ENCODE peak calls at places on chromosomes 3 and 15, in four cellular contexts. F is uterus, V is kidney epithelial cell, J is hepatocyte. N is an unnamed sample.

GRCh38 chr3:138974467-138974866 is 27.4 kb downstream of the FOXL2NB start:
- DNase-seq in F (no peak), V (no peak), J (no peak), N (no peak)

GRCh38 chr3:128320551-128321340 is 145.9 kb downstream of the DNAJB8 start:
- DNase-seq in F (no peak), V (no peak), J (no peak), N (no peak)

GRCh38 chr3:45078910-45079522 is 52.9 kb downstream of the CLEC3B start:
- DNase-seq in F (no peak), V (no peak), J (no peak), N (no peak)

GRCh38 chr3:60893946-60894345 is 357.3 kb downstream of the FHIT start:
- DNase-seq in F (no peak), V (no peak), J (no peak), N (no peak)

GRCh38 chr3:123586966-123587365 is 2.1 kb upstream of the HACD2 start:
- DNase-seq in F (no peak), V (no peak), J (peak), N (peak)

GRCh38 chr3:157916672-157917071 is 189.5 kb downstream of the SHOX2 start:
- DNase-seq in F (no peak), V (no peak), J (no peak), N (no peak)

GRCh38 chr3:13653631-13654279 is 104.8 kb downstream of the FBLN2 start:
- DNase-seq in F (no peak), V (no peak), J (no peak), N (no peak)

GRCh38 chr3:38031022-38031994 is 1.9 kb upstream of the PLCD1 start:
- DNase-seq in F (peak), V (no peak), J (peak), N (no peak)

GRCh38 chr3:129040039-129040336 is 20.6 kb upstream of the GP9 start:
- DNase-seq in F (no peak), V (no peak), J (no peak), N (no peak)

GRCh38 chr3:188706599-188706998 is 465.2 kb upstream of the TPRG1 start:
- DNase-seq in F (no peak), V (no peak), J (no peak), N (no peak)

GRCh38 chr15:49865925-49866757 is 245.3 kb downstream of the DTWD1 start:
- DNase-seq in F (no peak), V (no peak), J (no peak), N (no peak)

GRCh38 chr3:45988804-45989203 is 6.8 kb downstream of the FYCO1 start:
- DNase-seq in F (no peak), V (no peak), J (peak), N (no peak)

GRCh38 chr3:97952280-97952679 is 20.0 kb downstream of the RIOX2 start:
- DNase-seq in F (peak), V (no peak), J (no peak), N (no peak)

GRCh38 chr15:82184776-82185175 is 77.8 kb downstream of the EFL1 start:
- DNase-seq in F (no peak), V (no peak), J (no peak), N (no peak)

GRCh38 chr15:66654718-66655375 is 47.2 kb upstream of the SMAD6 start:
- DNase-seq in F (no peak), V (no peak), J (peak), N (no peak)

GRCh38 chr3:123286308-123287023 is 84.7 kb downstream of the SEC22A start:
- DNase-seq in F (no peak), V (peak), J (peak), N (no peak)

GRCh38 chr3:153348457-153349137 is 186.6 kb downstream of the RAP2B start:
- DNase-seq in F (no peak), V (no peak), J (no peak), N (no peak)

GRCh38 chr3:154844863-154845262 is 235.3 kb upstream of the MME start:
- DNase-seq in F (no peak), V (no peak), J (no peak), N (no peak)

GRCh38 chr3:196989721-196990262 is 21.2 kb upstream of the PIGZ start:
- DNase-seq in F (no peak), V (no peak), J (no peak), N (no peak)

GRCh38 chr3:9398715-9399708 is 1.6 kb downstream of the SETD5 start:
- DNase-seq in F (no peak), V (no peak), J (peak), N (no peak)

GRCh38 chr15:70775160-70775559 is 11.8 kb upstream of the UACA start:
- DNase-seq in F (no peak), V (no peak), J (no peak), N (peak)

GRCh38 chr3:128278761-128279593 is 125.7 kb downstream of the EEFSEC start:
- DNase-seq in F (peak), V (no peak), J (peak), N (peak)

GRCh38 chr15:100879461-100880138 is at the start of gene ALDH1A3:
- DNase-seq in F (peak), V (no peak), J (no peak), N (no peak)

GRCh38 chr3:132843851-132844565 is 121.8 kb upstream of the NPHP3 start:
- DNase-seq in F (no peak), V (no peak), J (no peak), N (no peak)

GRCh38 chr15:48472756-48473155 is 141.5 kb downstream of the DUT start:
- DNase-seq in F (no peak), V (no peak), J (no peak), N (no peak)

GRCh38 chr15:90062023-90062728 is 40.1 kb downstream of the IDH2 start:
- DNase-seq in F (peak), V (no peak), J (peak), N (no peak)

GRCh38 chr3:180408654-180409053 is 193.3 kb upstream of the TTC14 start:
- DNase-seq in F (no peak), V (no peak), J (no peak), N (no peak)

GRCh38 chr3:126934149-126934548 is 48.8 kb upstream of the PLXNA1 start:
- DNase-seq in F (no peak), V (no peak), J (peak), N (no peak)

GRCh38 chr3:57279685-57280084 is 12.8 kb downstream of the ASB14 start:
- DNase-seq in F (no peak), V (no peak), J (peak), N (no peak)

GRCh38 chr3:105984837-105985236 is 116.0 kb upstream of the CBLB start:
- DNase-seq in F (no peak), V (no peak), J (no peak), N (no peak)

GRCh38 chr15:25738171-25738792 is 124.8 kb downstream of the ATP10A start:
- DNase-seq in F (no peak), V (no peak), J (no peak), N (no peak)

GRCh38 chr15:76333720-76334437 is 2.7 kb upstream of the ISL2 start:
- DNase-seq in F (no peak), V (no peak), J (no peak), N (no peak)
- TF ChIP-seq CTCF in F (no peak), V (peak), J (peak), N (peak)

GRCh38 chr15:52787549-52788098 is 2.5 kb downstream of the ONECUT1 start:
- DNase-seq in F (no peak), V (no peak), J (no peak), N (no peak)
- H3K4me3 ChIP-seq in F (no peak), V (no peak), J (no peak), N (no peak)

DNA sequence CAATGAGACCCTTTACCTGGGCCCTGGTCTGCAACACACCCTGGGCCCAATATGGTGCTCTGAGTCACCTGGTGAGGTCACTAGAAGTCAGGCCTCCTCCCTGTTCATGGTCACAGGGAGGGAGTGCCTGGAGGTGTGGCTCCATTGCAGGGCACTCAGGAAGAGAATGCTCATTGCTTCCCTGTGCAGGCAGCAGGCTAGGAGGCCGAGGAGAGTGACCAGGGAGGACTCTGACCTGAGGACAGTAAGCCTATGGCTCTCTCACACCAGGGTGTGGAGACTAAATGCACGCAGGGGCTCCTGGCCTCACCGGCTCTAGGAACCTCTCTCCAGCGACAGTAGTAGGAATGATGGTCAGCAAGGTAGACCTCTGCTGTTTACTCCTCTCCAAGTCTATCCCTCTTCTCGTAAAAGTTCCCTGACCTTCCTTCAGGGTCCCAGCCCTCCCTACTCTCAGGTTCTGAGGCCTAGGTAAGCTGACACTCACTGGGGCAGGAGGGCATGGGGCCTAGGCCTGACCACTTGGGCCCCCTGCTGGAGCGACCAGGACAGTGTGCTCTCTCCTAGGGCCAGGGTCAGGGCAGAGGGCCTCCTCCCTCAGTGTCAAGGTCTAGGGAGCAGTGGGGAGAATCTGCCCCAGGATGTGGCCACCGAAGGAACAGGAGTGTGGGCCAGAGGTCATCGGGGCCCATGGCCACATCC is 9.6 kb upstream of the SLCO2A1 start:
- DNase-seq in F (no peak), V (no peak), J (peak), N (no peak)
- TF ChIP-seq CTCF in F (no peak), V (peak), J (peak), N (no peak)

DNA sequence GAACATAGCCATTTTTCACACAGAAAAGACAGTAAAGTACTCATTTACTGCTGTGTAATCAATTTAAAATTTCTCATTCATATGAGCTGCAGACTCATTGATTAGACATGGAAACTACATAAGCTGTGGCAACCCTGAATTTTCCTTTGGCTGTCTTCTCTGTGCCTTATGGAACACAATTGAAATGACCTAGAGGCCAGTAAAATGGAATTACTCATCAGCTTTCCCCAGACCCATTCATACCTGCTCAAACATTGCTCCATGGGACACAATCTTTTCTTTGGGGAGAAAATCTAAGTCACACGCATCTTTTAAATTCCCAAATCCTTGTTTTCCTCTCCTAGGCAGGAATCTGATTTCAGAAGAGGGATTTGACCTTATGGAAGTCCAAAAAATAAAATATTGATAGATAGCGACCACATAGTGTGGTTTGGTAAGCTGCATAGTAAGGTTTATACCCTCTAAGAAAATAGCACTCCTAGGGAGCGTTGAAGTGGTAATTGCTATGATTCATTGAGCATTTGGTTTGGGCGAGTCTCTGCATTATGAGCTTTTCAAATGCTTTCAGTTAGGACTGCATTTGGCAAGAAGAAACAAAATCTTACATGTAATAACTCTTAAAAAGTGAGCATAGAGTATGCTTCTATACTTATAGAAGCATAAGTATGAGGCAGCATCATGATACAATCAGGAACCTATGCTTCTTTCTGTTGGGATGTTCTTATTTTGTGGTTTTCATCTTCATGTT is 243.4 kb upstream of the GADL1 start:
- DNase-seq in F (no peak), V (no peak), J (no peak), N (no peak)
- H3K4me3 ChIP-seq in F (no peak), V (no peak), J (no peak), N (no peak)

GRCh38 chr3:31531465-31531991 is 1.2 kb upstream of the STT3B start:
- DNase-seq in F (no peak), V (no peak), J (peak), N (no peak)
- TF ChIP-seq CTCF in F (peak), V (peak), J (peak), N (peak)

DNA sequence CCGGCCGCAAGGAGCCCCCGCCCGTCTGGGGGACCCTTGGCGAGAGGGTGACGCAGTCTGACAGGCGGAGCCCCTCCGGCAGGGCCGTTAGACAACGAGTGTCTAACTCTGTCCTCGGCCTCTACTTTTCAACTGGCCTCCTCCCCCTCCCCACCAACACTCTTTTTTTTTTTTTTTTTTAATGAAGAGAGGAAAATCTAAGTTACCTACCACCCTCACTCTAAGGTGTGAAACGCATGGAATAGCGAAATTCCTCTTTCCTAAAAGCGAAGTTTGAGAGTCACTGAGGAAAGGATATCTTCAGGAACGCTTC is 521 bp upstream of the SUSD5 start:
- DNase-seq in F (no peak), V (no peak), J (no peak), N (no peak)
- H3K4me3 ChIP-seq in F (peak), V (peak), J (peak), N (peak)

DNA sequence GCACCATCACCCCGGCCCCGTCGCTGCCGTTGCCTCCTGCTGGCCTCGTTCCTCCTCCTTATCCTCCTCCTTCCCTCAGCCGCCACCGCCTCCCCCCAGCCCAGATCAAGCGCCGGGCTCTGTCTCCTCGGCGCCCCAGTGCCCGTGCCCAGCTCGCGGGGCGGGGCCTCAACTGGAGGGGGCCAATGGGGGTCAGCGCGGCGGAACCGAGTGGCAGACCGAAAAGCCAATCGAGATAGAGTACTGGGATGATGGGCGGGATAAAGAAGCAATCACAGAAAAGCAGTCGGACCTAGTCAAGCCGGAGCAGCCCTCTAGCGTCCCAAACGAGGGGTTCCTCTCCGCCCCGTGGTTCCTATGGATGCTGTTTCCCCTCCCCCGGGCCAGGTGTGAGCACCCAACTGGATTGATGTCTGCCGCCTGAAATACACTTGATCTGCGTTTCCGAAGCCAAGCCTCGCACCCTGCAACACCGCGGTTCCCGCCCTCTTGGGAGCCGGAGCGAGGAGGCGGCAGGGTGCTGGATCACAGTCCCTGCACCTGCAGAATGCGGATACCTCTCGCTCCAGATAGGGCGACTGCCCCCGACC is at the start of gene FRMD5:
- DNase-seq in F (peak), V (peak), J (peak), N (peak)
- TF ChIP-seq CTCF in F (peak), V (peak), J (peak), N (peak)

GRCh38 chr3:59654953-59655430 is 605.2 kb upstream of the CFAP20DC start:
- DNase-seq in F (no peak), V (no peak), J (no peak), N (no peak)

GRCh38 chr3:59654120-59654952 is 604.5 kb upstream of the CFAP20DC start:
- DNase-seq in F (no peak), V (no peak), J (peak), N (no peak)

GRCh38 chr3:59655616-59656015 is 605.8 kb upstream of the CFAP20DC start:
- DNase-seq in F (no peak), V (no peak), J (no peak), N (no peak)

GRCh38 chr3:59658236-59658635 is 608.4 kb upstream of the CFAP20DC start:
- DNase-seq in F (no peak), V (no peak), J (peak), N (no peak)

DNA sequence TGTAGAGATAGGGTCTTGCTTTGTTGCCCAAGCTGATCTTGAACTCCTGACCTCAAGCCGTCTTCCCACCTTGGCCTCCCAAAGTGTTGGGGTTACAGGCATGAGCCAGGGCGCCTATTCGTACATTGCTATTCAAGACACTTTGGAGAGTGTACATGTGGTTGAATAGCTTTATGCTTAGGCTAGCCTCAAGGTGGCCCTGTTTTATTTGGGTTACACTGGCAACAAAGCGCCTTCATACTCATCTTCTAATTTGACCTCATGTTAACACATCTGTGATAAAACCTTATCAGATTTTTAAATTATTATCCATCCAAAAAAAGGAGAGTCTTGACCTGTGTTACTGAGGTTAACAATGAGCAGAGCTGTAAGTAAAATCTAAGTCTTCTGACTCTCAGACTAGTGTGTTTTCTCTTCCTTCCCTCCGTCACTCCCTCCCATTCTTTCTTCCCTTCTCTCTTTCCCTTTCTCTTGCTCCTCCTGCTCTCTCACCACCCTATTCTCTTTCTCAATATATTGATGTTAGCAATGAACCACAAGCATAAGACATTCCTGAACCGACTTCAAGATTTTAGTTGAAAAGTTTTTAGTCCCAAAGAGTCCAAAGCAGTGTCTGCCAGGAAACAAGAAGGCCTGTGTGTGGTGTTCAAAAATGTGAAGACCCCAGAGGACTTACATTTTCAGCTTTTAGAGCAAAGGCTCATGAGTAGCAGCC is 603.7 kb upstream of the CFAP20DC start:
- DNase-seq in F (no peak), V (no peak), J (no peak), N (no peak)
- H3K4me3 ChIP-seq in F (no peak), V (no peak), J (no peak), N (no peak)

GRCh38 chr15:57618325-57618724 is 26.6 kb downstream of the MYZAP start:
- DNase-seq in F (no peak), V (no peak), J (no peak), N (no peak)

GRCh38 chr15:57624730-57625129 is 33.0 kb downstream of the MYZAP start:
- DNase-seq in F (no peak), V (no peak), J (no peak), N (no peak)

DNA sequence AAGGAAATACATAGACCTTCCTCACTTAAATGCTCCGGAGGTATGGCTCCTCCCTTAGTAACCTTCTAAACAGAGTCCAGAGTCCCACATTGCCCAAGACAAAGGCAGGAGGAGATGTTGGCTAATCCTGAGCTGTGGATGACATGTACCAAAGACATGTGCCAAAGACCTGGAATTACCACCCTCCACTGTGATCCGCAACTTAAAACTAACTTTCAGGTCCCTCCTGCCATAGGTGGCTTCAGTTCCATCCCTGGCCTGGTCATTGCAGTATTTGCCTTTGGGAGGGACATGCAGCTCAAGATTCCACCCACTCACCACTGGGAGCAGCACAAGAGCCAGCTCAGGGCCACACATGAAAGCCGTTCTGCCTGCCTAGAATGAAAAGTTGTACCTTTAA is 28.0 kb downstream of the MYZAP start:
- DNase-seq in F (no peak), V (no peak), J (peak), N (no peak)
- TF ChIP-seq CTCF in F (no peak), V (no peak), J (no peak), N (no peak)

DNA sequence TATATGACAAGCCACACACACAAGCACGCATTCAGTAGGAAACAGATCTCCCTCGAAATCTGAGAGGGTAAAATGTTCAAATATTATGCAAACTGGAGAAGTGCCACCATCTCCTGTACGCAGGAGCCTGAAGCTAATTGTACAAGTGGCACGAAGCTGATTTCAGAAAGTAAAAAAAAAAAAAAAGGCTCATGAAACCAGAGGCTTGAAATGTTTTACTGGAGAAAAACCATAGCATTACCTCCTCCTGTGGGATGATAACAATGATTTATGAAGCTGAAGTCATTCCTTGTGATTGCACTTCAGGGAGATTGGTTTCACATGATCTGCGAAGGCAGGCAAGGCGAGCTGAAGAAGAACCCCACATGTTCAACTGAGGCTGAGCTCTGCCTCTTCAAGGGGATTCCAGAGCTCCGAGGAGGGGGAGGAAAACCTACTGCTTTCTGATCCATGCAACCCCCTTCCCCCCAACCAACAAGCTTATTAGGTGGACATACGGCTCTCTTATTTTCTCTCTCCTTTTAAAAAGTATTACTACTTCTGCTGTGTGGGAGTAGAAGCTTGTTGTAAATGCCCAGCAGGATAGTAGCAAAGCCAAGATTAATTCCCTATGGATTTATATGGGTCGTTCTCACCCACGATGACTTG is 101.1 kb downstream of the GREM1 start:
- DNase-seq in F (peak), V (peak), J (peak), N (peak)
- H3K4me3 ChIP-seq in F (no peak), V (no peak), J (no peak), N (peak)